ENCODE peak calls at places on chromosomes 16 and 17, in five cellular contexts. T is H1, D is OCI-LY7, E is K562, Z is A549. Q is an unnamed sample.

GRCh38 chr16:4733747-4734062 is 366 bp downstream of the ANKS3 start:
- DNase-seq in T (no peak), D (no peak), E (peak; percentile 35), Z (peak; percentile 40), Q (no peak)

GRCh38 chr17:46977348-46977747 is 1.7 kb downstream of the RPRML start:
- DNase-seq in T (peak; percentile 80), D (peak; percentile 72), E (peak; percentile 43), Z (peak; percentile 73), Q (peak; percentile 47)

GRCh38 chr16:73010150-73010676 is 37.7 kb downstream of the ZFHX3 start:
- DNase-seq in T (no peak), D (no peak), E (no peak), Z (no peak), Q (no peak)

GRCh38 chr17:80779961-80780380 is 211.7 kb upstream of the CHMP6 start:
- DNase-seq in T (no peak), D (no peak), E (no peak), Z (no peak), Q (no peak)

GRCh38 chr16:65624696-65625095 is 502.8 kb upstream of the CDH11 start:
- DNase-seq in T (no peak), D (no peak), E (no peak), Z (no peak), Q (no peak)

GRCh38 chr17:75878174-75878998 is at the start of gene TRIM47:
- DNase-seq in T (no peak), D (no peak), E (peak; percentile 82), Z (peak; percentile 75), Q (no peak)

GRCh38 chr17:47839899-47840741 is 953 bp downstream of the SCRN2 start:
- DNase-seq in T (no peak), D (no peak), E (no peak), Z (no peak), Q (no peak)

GRCh38 chr17:12320286-12320685 is 299.6 kb downstream of the MAP2K4 start:
- DNase-seq in T (no peak), D (no peak), E (no peak), Z (no peak), Q (no peak)

GRCh38 chr17:50560931-50561750 is 626 bp downstream of the CACNA1G start:
- DNase-seq in T (no peak), D (no peak), E (no peak), Z (no peak), Q (no peak)

GRCh38 chr16:52383640-52384292 is 163.2 kb downstream of the TOX3 start:
- DNase-seq in T (no peak), D (no peak), E (no peak), Z (no peak), Q (no peak)

GRCh38 chr17:61847659-61848058 is 15.7 kb downstream of the BRIP1 start:
- DNase-seq in T (no peak), D (no peak), E (no peak), Z (no peak), Q (no peak)

GRCh38 chr17:63094636-63095035 is 128.6 kb downstream of the TANC2 start:
- DNase-seq in T (no peak), D (no peak), E (no peak), Z (no peak), Q (no peak)

GRCh38 chr17:63095459-63095858 is 129.4 kb downstream of the TANC2 start:
- DNase-seq in T (no peak), D (no peak), E (no peak), Z (no peak), Q (no peak)

GRCh38 chr17:63096426-63096825 is 130.4 kb downstream of the TANC2 start:
- DNase-seq in T (no peak), D (no peak), E (no peak), Z (no peak), Q (no peak)

GRCh38 chr17:63099420-63099819 is 133.4 kb downstream of the TANC2 start:
- DNase-seq in T (no peak), D (no peak), E (no peak), Z (no peak), Q (no peak)

GRCh38 chr17:63095879-63096278 is 129.8 kb downstream of the TANC2 start:
- DNase-seq in T (no peak), D (no peak), E (no peak), Z (no peak), Q (no peak)
- H3K4me2 ChIP-seq in T (no peak overlapping the region), D (no peak overlapping the region), E (no peak overlapping the region), Z (no peak overlapping the region), Q (no peak overlapping the region)

GRCh38 chr16:11635127-11635652 is 33.1 kb upstream of the SNN start:
- DNase-seq in T (no peak), D (no peak), E (no peak), Z (no peak), Q (no peak)

GRCh38 chr16:11637320-11637719 is 30.9 kb upstream of the SNN start:
- DNase-seq in T (no peak), D (no peak), E (no peak), Z (no peak), Q (no peak)

GRCh38 chr16:11635679-11636171 is 32.5 kb upstream of the SNN start:
- DNase-seq in T (no peak), D (no peak), E (no peak), Z (no peak), Q (no peak)

GRCh38 chr16:11634307-11634706 is 33.9 kb upstream of the SNN start:
- DNase-seq in T (no peak), D (no peak), E (no peak), Z (no peak), Q (no peak)

GRCh38 chr16:11636172-11636721 is 32.0 kb upstream of the SNN start:
- DNase-seq in T (peak; percentile 72), D (no peak), E (no peak), Z (no peak), Q (no peak)
- H3K4me2 ChIP-seq in T (peak overlapping the region; percentile 65), D (no peak overlapping the region), E (no peak overlapping the region), Z (no peak overlapping the region), Q (no peak overlapping the region)

GRCh38 chr17:78429618-78429995 is 51.2 kb downstream of the PGS1 start:
- DNase-seq in T (no peak), D (no peak), E (no peak), Z (no peak), Q (no peak)
- H3K4me2 ChIP-seq in T (no peak overlapping the region), D (no peak overlapping the region), E (no peak overlapping the region), Z (no peak overlapping the region), Q (no peak overlapping the region)

DNA sequence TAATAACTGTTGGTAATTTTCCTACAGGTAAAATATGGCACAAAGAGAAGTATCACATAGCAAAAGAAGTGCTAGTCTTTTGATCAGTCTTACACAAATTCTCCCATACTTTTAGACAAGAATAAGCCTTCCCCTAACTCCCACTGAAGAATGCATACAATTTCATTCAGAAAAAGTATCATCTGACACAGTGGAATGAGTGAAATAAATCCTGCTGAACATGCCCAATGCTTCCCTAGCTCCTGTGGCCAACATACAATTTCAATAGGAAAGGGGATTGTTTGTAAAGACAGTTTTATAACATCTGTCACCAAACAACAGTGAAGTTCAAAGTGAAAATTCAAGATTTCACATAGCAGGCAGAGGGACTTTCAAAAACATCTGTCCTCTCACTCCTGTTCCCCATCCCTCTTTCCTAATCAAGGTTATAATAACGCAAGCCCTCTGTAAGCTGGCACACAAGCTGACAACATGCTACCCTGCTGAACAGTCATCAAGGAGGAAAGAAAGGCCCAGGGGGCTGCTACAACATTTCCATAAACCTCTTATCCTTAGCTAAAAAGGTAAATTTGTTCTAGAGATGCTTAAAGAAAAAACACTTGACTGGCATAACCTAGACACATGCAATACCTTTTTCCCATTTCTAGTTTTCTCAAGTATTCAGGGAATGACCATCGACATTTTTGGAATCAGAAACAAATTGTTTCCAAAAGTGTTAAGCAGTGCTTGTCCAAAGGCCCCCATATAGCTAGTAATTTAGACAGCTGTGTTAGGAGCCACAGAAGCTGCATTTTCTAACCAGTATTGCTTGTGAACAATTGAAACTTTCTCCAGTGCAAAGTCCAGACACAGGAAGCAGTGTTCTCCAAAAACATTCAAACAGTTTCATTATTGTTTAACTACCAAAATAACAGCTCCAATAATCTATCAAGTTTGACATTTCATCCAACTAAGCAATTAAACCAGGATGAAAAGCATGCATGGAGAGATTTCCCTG is 11.5 kb upstream of the RFFL start:
- DNase-seq in T (no peak), D (no peak), E (no peak), Z (no peak), Q (no peak)
- H3K4me2 ChIP-seq in T (no peak overlapping the region), D (no peak overlapping the region), E (no peak overlapping the region), Z (peak overlapping the region; percentile 96), Q (no peak overlapping the region)

DNA sequence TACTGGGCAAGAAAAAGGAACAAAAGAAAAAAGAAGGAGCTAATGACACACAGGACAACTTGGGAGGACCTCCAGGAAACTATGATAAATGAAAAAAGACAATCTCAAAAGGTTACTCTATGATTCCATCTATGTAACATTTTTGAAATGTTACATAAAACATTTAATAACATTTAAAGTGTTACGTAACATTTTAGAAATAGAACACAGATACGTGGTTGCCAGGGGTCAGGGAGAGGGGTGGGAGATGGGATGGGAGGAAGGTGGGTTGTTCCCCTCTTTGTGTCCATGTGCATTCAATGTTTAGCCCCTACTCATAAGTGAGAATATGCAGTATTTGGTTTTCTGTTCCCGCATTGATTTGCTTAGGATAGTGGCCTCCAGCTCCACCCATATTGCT is 116.6 kb downstream of the C16orf95 start:
- DNase-seq in T (no peak), D (no peak), E (no peak), Z (no peak), Q (no peak)
- H3K4me2 ChIP-seq in T (no peak overlapping the region), D (no peak overlapping the region), E (no peak overlapping the region), Z (no peak overlapping the region), Q (no peak overlapping the region)

GRCh38 chr17:81840826-81841778 is 6.3 kb upstream of the PPP1R27 start:
- DNase-seq in T (no peak), D (no peak), E (no peak), Z (no peak), Q (no peak)

GRCh38 chr17:81841866-81842265 is 7.0 kb upstream of the PPP1R27 start:
- DNase-seq in T (no peak), D (no peak), E (no peak), Z (no peak), Q (no peak)

GRCh38 chr17:81837641-81838040 is 2.8 kb upstream of the PPP1R27 start:
- DNase-seq in T (no peak), D (no peak), E (no peak), Z (no peak), Q (no peak)

GRCh38 chr17:81838753-81839255 is 4.0 kb upstream of the PPP1R27 start:
- DNase-seq in T (no peak), D (no peak), E (no peak), Z (no peak), Q (no peak)

GRCh38 chr17:81839301-81839700 is 4.5 kb upstream of the PPP1R27 start:
- DNase-seq in T (no peak), D (no peak), E (no peak), Z (no peak), Q (no peak)
- H3K4me2 ChIP-seq in T (no peak overlapping the region), D (no peak overlapping the region), E (no peak overlapping the region), Z (no peak overlapping the region), Q (no peak overlapping the region)

GRCh38 chr16:55203570-55203969 is 120.4 kb upstream of the IRX6 start:
- DNase-seq in T (no peak), D (no peak), E (no peak), Z (no peak), Q (no peak)

GRCh38 chr16:55207679-55208294 is 116.2 kb upstream of the IRX6 start:
- DNase-seq in T (no peak), D (no peak), E (no peak), Z (no peak), Q (no peak)

GRCh38 chr16:55209626-55210025 is 114.4 kb upstream of the IRX6 start:
- DNase-seq in T (no peak), D (no peak), E (no peak), Z (no peak), Q (no peak)

GRCh38 chr16:55204923-55205322 is 119.1 kb upstream of the IRX6 start:
- DNase-seq in T (no peak), D (no peak), E (no peak), Z (no peak), Q (no peak)

GRCh38 chr16:55204094-55204493 is 119.9 kb upstream of the IRX6 start:
- DNase-seq in T (no peak), D (no peak), E (no peak), Z (no peak), Q (no peak)
- H3K4me2 ChIP-seq in T (no peak overlapping the region), D (no peak overlapping the region), E (no peak overlapping the region), Z (no peak overlapping the region), Q (no peak overlapping the region)